ENCODE peak calls at places on chromosomes 6 and 20, in six cellular contexts. One of them, this sample, is unnamed.

GRCh38 chr6:135651964-135652755 is 154.6 kb upstream of the AHI1 start:
- DNase-seq in A549: no peak
- DNase-seq in endothelial cell of umbilical vein: no peak
- DNase-seq in K562: no peak
- DNase-seq in HepG2: no peak
- DNase-seq in GM12878: peak
- DNase-seq in this sample: peak

GRCh38 chr6:9481292-9482029 is 933.4 kb downstream of the TFAP2A start:
- DNase-seq in A549: no peak
- DNase-seq in endothelial cell of umbilical vein: peak
- DNase-seq in HepG2: no peak
- DNase-seq in GM12878: no peak
- DNase-seq in K562: no peak
- DNase-seq in this sample: no peak

GRCh38 chr20:57439432-57439831 is 48.2 kb downstream of the RBM38 start:
- DNase-seq in GM12878: no peak
- DNase-seq in endothelial cell of umbilical vein: no peak
- DNase-seq in HepG2: no peak
- DNase-seq in K562: no peak
- DNase-seq in A549: no peak
- DNase-seq in this sample: no peak

GRCh38 chr20:40583195-40583594 is 105.8 kb downstream of the MAFB start:
- DNase-seq in HepG2: no peak
- DNase-seq in A549: no peak
- DNase-seq in K562: no peak
- DNase-seq in endothelial cell of umbilical vein: no peak
- DNase-seq in GM12878: no peak
- DNase-seq in this sample: peak

GRCh38 chr6:166514196-166514595 is 72.3 kb downstream of the RAMACL start:
- DNase-seq in A549: no peak
- DNase-seq in GM12878: no peak
- DNase-seq in K562: no peak
- DNase-seq in endothelial cell of umbilical vein: no peak
- DNase-seq in HepG2: no peak
- DNase-seq in this sample: no peak

GRCh38 chr20:37361336-37361735 is 15.4 kb downstream of the SRC start:
- DNase-seq in K562: no peak
- DNase-seq in GM12878: no peak
- DNase-seq in endothelial cell of umbilical vein: no peak
- DNase-seq in A549: no peak
- DNase-seq in HepG2: no peak
- DNase-seq in this sample: no peak

GRCh38 chr6:102023977-102024657 is 630.6 kb downstream of the GRIK2 start:
- DNase-seq in HepG2: no peak
- DNase-seq in GM12878: no peak
- DNase-seq in endothelial cell of umbilical vein: no peak
- DNase-seq in A549: no peak
- DNase-seq in K562: no peak
- DNase-seq in this sample: no peak

GRCh38 chr6:35229304-35229703 is 15.5 kb downstream of the SCUBE3 start:
- DNase-seq in HepG2: no peak
- DNase-seq in endothelial cell of umbilical vein: no peak
- DNase-seq in GM12878: no peak
- DNase-seq in A549: no peak
- DNase-seq in K562: no peak
- DNase-seq in this sample: no peak

GRCh38 chr6:166333172-166333995 is 9.0 kb downstream of the SFT2D1 start:
- DNase-seq in HepG2: no peak
- DNase-seq in A549: no peak
- DNase-seq in endothelial cell of umbilical vein: no peak
- DNase-seq in GM12878: peak
- DNase-seq in K562: no peak
- DNase-seq in this sample: peak

GRCh38 chr6:53986165-53986720 is 125.0 kb upstream of the MLIP start:
- DNase-seq in endothelial cell of umbilical vein: peak
- DNase-seq in K562: no peak
- DNase-seq in HepG2: peak
- DNase-seq in GM12878: no peak
- DNase-seq in A549: peak
- DNase-seq in this sample: peak

GRCh38 chr6:139977887-139978332 is 603.5 kb upstream of the CITED2 start:
- DNase-seq in K562: no peak
- DNase-seq in HepG2: peak
- DNase-seq in A549: no peak
- DNase-seq in GM12878: no peak
- DNase-seq in endothelial cell of umbilical vein: peak
- DNase-seq in this sample: no peak

GRCh38 chr6:151675746-151676459 is 131.6 kb upstream of the ESR1 start:
- DNase-seq in K562: peak
- DNase-seq in GM12878: peak
- DNase-seq in HepG2: peak
- DNase-seq in endothelial cell of umbilical vein: peak
- DNase-seq in A549: peak
- DNase-seq in this sample: peak

GRCh38 chr20:43988451-43988850 is 73.8 kb downstream of the TOX2 start:
- DNase-seq in A549: no peak
- DNase-seq in K562: no peak
- DNase-seq in GM12878: no peak
- DNase-seq in endothelial cell of umbilical vein: peak
- DNase-seq in HepG2: no peak
- DNase-seq in this sample: no peak

GRCh38 chr6:33976425-33977360 is 169.2 kb downstream of the GRM4 start:
- DNase-seq in endothelial cell of umbilical vein: no peak
- DNase-seq in A549: no peak
- DNase-seq in HepG2: no peak
- DNase-seq in GM12878: no peak
- DNase-seq in K562: no peak
- DNase-seq in this sample: no peak

GRCh38 chr6:9516207-9516606 is 898.7 kb downstream of the TFAP2A start:
- DNase-seq in GM12878: no peak
- DNase-seq in K562: no peak
- DNase-seq in HepG2: no peak
- DNase-seq in A549: peak
- DNase-seq in endothelial cell of umbilical vein: no peak
- DNase-seq in this sample: no peak

GRCh38 chr6:11732036-11732545 is 46.5 kb downstream of the ADTRP start:
- DNase-seq in HepG2: no peak
- DNase-seq in K562: no peak
- DNase-seq in endothelial cell of umbilical vein: no peak
- DNase-seq in A549: no peak
- DNase-seq in GM12878: peak
- DNase-seq in this sample: peak

GRCh38 chr6:37698264-37699137 is 818 bp upstream of the MDGA1 start:
- DNase-seq in A549: peak
- DNase-seq in endothelial cell of umbilical vein: peak
- DNase-seq in K562: peak
- DNase-seq in HepG2: no peak
- DNase-seq in GM12878: no peak
- DNase-seq in this sample: peak

GRCh38 chr6:28866342-28867077 is 57.3 kb downstream of the TRIM27 start:
- DNase-seq in A549: no peak
- DNase-seq in GM12878: no peak
- DNase-seq in K562: peak
- DNase-seq in endothelial cell of umbilical vein: peak
- DNase-seq in HepG2: peak
- DNase-seq in this sample: peak

GRCh38 chr6:87905101-87905517 is 142.5 kb upstream of the SPACA1 start:
- DNase-seq in K562: no peak
- DNase-seq in HepG2: no peak
- DNase-seq in GM12878: peak
- DNase-seq in endothelial cell of umbilical vein: no peak
- DNase-seq in A549: no peak
- DNase-seq in this sample: no peak

GRCh38 chr6:155234687-155235543 is 28.9 kb upstream of the CLDN20 start:
- DNase-seq in GM12878: no peak
- DNase-seq in A549: no peak
- DNase-seq in endothelial cell of umbilical vein: no peak
- DNase-seq in K562: no peak
- DNase-seq in HepG2: no peak
- DNase-seq in this sample: no peak

GRCh38 chr6:169787797-169788196 is 36.4 kb downstream of the ERMARD start:
- DNase-seq in K562: no peak
- DNase-seq in A549: no peak
- DNase-seq in endothelial cell of umbilical vein: no peak
- DNase-seq in HepG2: no peak
- DNase-seq in GM12878: no peak
- DNase-seq in this sample: no peak

GRCh38 chr6:129321303-129321702 is 388.7 kb downstream of the ARHGAP18 start:
- DNase-seq in HepG2: no peak
- DNase-seq in A549: no peak
- DNase-seq in endothelial cell of umbilical vein: no peak
- DNase-seq in K562: no peak
- DNase-seq in GM12878: no peak
- DNase-seq in this sample: no peak

GRCh38 chr20:47790032-47790965 is 5.0 kb upstream of the SULF2 start:
- DNase-seq in A549: no peak
- DNase-seq in K562: no peak
- DNase-seq in endothelial cell of umbilical vein: no peak
- DNase-seq in GM12878: no peak
- DNase-seq in HepG2: no peak
- DNase-seq in this sample: no peak

GRCh38 chr20:59159822-59160740 is 3.5 kb upstream of the ZNF831 start:
- DNase-seq in GM12878: no peak
- DNase-seq in endothelial cell of umbilical vein: no peak
- DNase-seq in HepG2: no peak
- DNase-seq in A549: no peak
- DNase-seq in K562: no peak
- DNase-seq in this sample: no peak

GRCh38 chr6:127031511-127031910 is 87.0 kb upstream of the RSPO3 start:
- DNase-seq in HepG2: no peak
- DNase-seq in endothelial cell of umbilical vein: no peak
- DNase-seq in A549: no peak
- DNase-seq in GM12878: no peak
- DNase-seq in K562: no peak
- DNase-seq in this sample: no peak

GRCh38 chr6:19478273-19478672 is 358.9 kb upstream of the ID4 start:
- DNase-seq in HepG2: no peak
- DNase-seq in endothelial cell of umbilical vein: no peak
- DNase-seq in GM12878: no peak
- DNase-seq in K562: no peak
- DNase-seq in A549: no peak
- DNase-seq in this sample: no peak

GRCh38 chr20:63518351-63518861 is 2.2 kb upstream of the PPDPF start:
- DNase-seq in GM12878: no peak
- DNase-seq in HepG2: no peak
- DNase-seq in K562: no peak
- DNase-seq in A549: no peak
- DNase-seq in endothelial cell of umbilical vein: no peak
- DNase-seq in this sample: no peak

DNA sequence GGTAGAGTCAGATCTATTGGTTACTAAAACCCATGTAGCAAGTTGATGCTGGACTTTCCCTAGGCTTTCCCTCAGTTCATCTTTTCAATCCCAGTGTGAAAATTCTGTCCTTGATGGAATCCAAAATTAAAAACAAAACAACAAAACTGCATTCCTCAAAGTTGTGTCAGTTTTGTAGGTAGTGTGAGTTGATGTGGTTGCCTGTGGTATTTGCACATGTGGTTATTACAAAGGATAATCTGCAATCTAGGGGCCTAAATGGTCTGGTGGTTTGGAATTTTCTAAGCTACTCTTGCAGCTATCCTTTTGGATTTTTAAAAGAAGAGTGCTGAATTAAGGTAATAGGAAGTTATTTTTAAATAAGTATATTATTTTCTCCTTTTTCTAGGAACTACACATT is 132.2 kb upstream of the SCGN start:
- DNase-seq in GM12878: no peak
- DNase-seq in A549: no peak
- DNase-seq in K562: no peak
- DNase-seq in endothelial cell of umbilical vein: no peak
- DNase-seq in HepG2: no peak
- DNase-seq in this sample: no peak
- TF ChIP-seq MAX in GM12878: no peak
- TF ChIP-seq MAX in A549: no peak
- TF ChIP-seq MAX in K562: no peak
- TF ChIP-seq MAX in endothelial cell of umbilical vein: no peak
- TF ChIP-seq MAX in HepG2: no peak
- TF ChIP-seq MAX in this sample: no peak

GRCh38 chr20:38635721-38636285 is 34.2 kb downstream of the ARHGAP40 start:
- DNase-seq in A549: no peak
- DNase-seq in HepG2: no peak
- DNase-seq in endothelial cell of umbilical vein: no peak
- DNase-seq in K562: peak
- DNase-seq in GM12878: no peak
- DNase-seq in this sample: peak

GRCh38 chr20:38631155-38632022 is 29.8 kb downstream of the ARHGAP40 start:
- DNase-seq in A549: no peak
- DNase-seq in HepG2: no peak
- DNase-seq in GM12878: no peak
- DNase-seq in K562: no peak
- DNase-seq in endothelial cell of umbilical vein: no peak
- DNase-seq in this sample: no peak

GRCh38 chr20:38630727-38631126 is 29.1 kb downstream of the ARHGAP40 start:
- DNase-seq in GM12878: no peak
- DNase-seq in HepG2: no peak
- DNase-seq in K562: no peak
- DNase-seq in endothelial cell of umbilical vein: no peak
- DNase-seq in A549: no peak
- DNase-seq in this sample: no peak

GRCh38 chr20:38629979-38630378 is 28.4 kb downstream of the ARHGAP40 start:
- DNase-seq in HepG2: no peak
- DNase-seq in endothelial cell of umbilical vein: no peak
- DNase-seq in A549: no peak
- DNase-seq in K562: no peak
- DNase-seq in GM12878: no peak
- DNase-seq in this sample: no peak

GRCh38 chr20:38633577-38634093 is 32.0 kb downstream of the ARHGAP40 start:
- DNase-seq in GM12878: no peak
- DNase-seq in A549: peak
- DNase-seq in K562: peak
- DNase-seq in HepG2: peak
- DNase-seq in endothelial cell of umbilical vein: peak
- DNase-seq in this sample: peak
- TF ChIP-seq MYC in GM12878: no peak
- TF ChIP-seq MYC in A549: no peak
- TF ChIP-seq MYC in K562: no peak
- TF ChIP-seq MYC in HepG2: no peak
- TF ChIP-seq MYC in endothelial cell of umbilical vein: no peak
- TF ChIP-seq MYC in this sample: peak

GRCh38 chr20:61524956-61525666 is 273.1 kb downstream of the CDH4 start:
- DNase-seq in HepG2: no peak
- DNase-seq in K562: peak
- DNase-seq in endothelial cell of umbilical vein: no peak
- DNase-seq in A549: no peak
- DNase-seq in GM12878: no peak
- DNase-seq in this sample: no peak
- TF ChIP-seq MAX in HepG2: no peak
- TF ChIP-seq MAX in K562: no peak
- TF ChIP-seq MAX in endothelial cell of umbilical vein: no peak
- TF ChIP-seq MAX in A549: no peak
- TF ChIP-seq MAX in GM12878: no peak
- TF ChIP-seq MAX in this sample: no peak

DNA sequence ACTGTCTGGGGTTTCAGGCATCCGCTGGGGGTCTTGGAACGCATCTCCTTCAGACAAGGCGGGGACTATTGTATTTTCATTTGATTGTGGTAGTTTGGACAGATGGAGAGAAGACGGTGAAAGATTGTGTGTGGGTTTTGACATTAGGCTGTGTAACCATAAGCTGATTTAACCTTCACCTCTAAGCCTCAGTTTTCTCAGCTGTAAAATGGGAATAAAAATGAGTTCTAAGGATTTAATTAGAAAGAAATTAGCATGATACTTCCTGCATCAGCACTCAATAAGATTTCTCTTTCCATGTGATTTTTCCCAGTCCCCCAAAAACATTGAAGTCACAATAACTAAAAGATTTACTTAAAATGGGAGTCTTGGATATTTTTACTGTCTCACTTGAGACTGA is 78.1 kb downstream of the CBFA2T2 start:
- DNase-seq in endothelial cell of umbilical vein: no peak
- DNase-seq in GM12878: no peak
- DNase-seq in A549: no peak
- DNase-seq in K562: no peak
- DNase-seq in HepG2: no peak
- DNase-seq in this sample: no peak
- TF ChIP-seq MYC in endothelial cell of umbilical vein: no peak
- TF ChIP-seq MYC in GM12878: no peak
- TF ChIP-seq MYC in A549: no peak
- TF ChIP-seq MYC in K562: no peak
- TF ChIP-seq MYC in HepG2: no peak
- TF ChIP-seq MYC in this sample: no peak